ENCODE peak calls at places on chromosome 19, in five cellular contexts. One of them, this sample, is unnamed.

GRCh38 chr19:31144069-31144468 is 205.2 kb downstream of the TSHZ3 start:
- DNase-seq in lower leg skin: no peak
- DNase-seq in iris pigment epithelial cell: no peak
- DNase-seq in RWPE1: no peak
- DNase-seq in activated CD8-positive, alpha-beta memory T cell treated with anti-CD3 and anti-CD28 coated beads for 1 hour: no peak
- DNase-seq in this sample: no peak

GRCh38 chr19:36707134-36707533 is 19.7 kb downstream of the ZNF567 start:
- DNase-seq in iris pigment epithelial cell: no peak
- DNase-seq in RWPE1: no peak
- DNase-seq in lower leg skin: no peak
- DNase-seq in activated CD8-positive, alpha-beta memory T cell treated with anti-CD3 and anti-CD28 coated beads for 1 hour: no peak
- DNase-seq in this sample: no peak

GRCh38 chr19:42024622-42025111 is 30.6 kb upstream of the ATP1A3 start:
- DNase-seq in RWPE1: no peak
- DNase-seq in activated CD8-positive, alpha-beta memory T cell treated with anti-CD3 and anti-CD28 coated beads for 1 hour: no peak
- DNase-seq in iris pigment epithelial cell: no peak
- DNase-seq in lower leg skin: peak; percentile 25
- DNase-seq in this sample: no peak

GRCh38 chr19:4369888-4370260 is 26.5 kb downstream of the MPND start:
- DNase-seq in activated CD8-positive, alpha-beta memory T cell treated with anti-CD3 and anti-CD28 coated beads for 1 hour: peak; percentile 57
- DNase-seq in RWPE1: peak; percentile 43
- DNase-seq in lower leg skin: no peak
- DNase-seq in iris pigment epithelial cell: no peak
- DNase-seq in this sample: peak; percentile 48

GRCh38 chr19:1027020-1027952 is 878 bp downstream of the CNN2 start:
- DNase-seq in lower leg skin: no peak
- DNase-seq in iris pigment epithelial cell: peak; percentile 28
- DNase-seq in activated CD8-positive, alpha-beta memory T cell treated with anti-CD3 and anti-CD28 coated beads for 1 hour: no peak
- DNase-seq in RWPE1: no peak
- DNase-seq in this sample: peak; percentile 71

GRCh38 chr19:18046066-18046718 is 38.2 kb downstream of the ARRDC2 start:
- DNase-seq in RWPE1: peak; percentile 58
- DNase-seq in iris pigment epithelial cell: peak; percentile 74
- DNase-seq in activated CD8-positive, alpha-beta memory T cell treated with anti-CD3 and anti-CD28 coated beads for 1 hour: no peak
- DNase-seq in lower leg skin: no peak
- DNase-seq in this sample: peak; percentile 60

GRCh38 chr19:48513289-48514122 is 1.9 kb upstream of the LMTK3 start:
- DNase-seq in lower leg skin: peak; percentile 38
- DNase-seq in iris pigment epithelial cell: peak; percentile 74
- DNase-seq in RWPE1: peak; percentile 67
- DNase-seq in activated CD8-positive, alpha-beta memory T cell treated with anti-CD3 and anti-CD28 coated beads for 1 hour: peak; percentile 51
- DNase-seq in this sample: peak; percentile 84

GRCh38 chr19:53659292-53659691 is 27.5 kb downstream of the DPRX start:
- DNase-seq in iris pigment epithelial cell: peak; percentile 63
- DNase-seq in activated CD8-positive, alpha-beta memory T cell treated with anti-CD3 and anti-CD28 coated beads for 1 hour: no peak
- DNase-seq in lower leg skin: peak; percentile 16
- DNase-seq in RWPE1: peak; percentile 11
- DNase-seq in this sample: peak; percentile 39

GRCh38 chr19:11963566-11964355 is 1.1 kb upstream of the ZNF763 start:
- DNase-seq in RWPE1: peak; percentile 35
- DNase-seq in lower leg skin: peak; percentile 67
- DNase-seq in iris pigment epithelial cell: peak; percentile 61
- DNase-seq in activated CD8-positive, alpha-beta memory T cell treated with anti-CD3 and anti-CD28 coated beads for 1 hour: peak; percentile 57
- DNase-seq in this sample: peak; percentile 86

GRCh38 chr19:13286195-13286985 is 136.2 kb downstream of the IER2 start:
- DNase-seq in RWPE1: no peak
- DNase-seq in lower leg skin: no peak
- DNase-seq in activated CD8-positive, alpha-beta memory T cell treated with anti-CD3 and anti-CD28 coated beads for 1 hour: no peak
- DNase-seq in iris pigment epithelial cell: no peak
- DNase-seq in this sample: no peak

GRCh38 chr19:3586124-3586626 is 897 bp downstream of the GIPC3 start:
- DNase-seq in activated CD8-positive, alpha-beta memory T cell treated with anti-CD3 and anti-CD28 coated beads for 1 hour: peak; percentile 43
- DNase-seq in lower leg skin: no peak
- DNase-seq in iris pigment epithelial cell: no peak
- DNase-seq in RWPE1: no peak
- DNase-seq in this sample: peak; percentile 57

GRCh38 chr19:5086725-5087439 is 118.0 kb downstream of the KDM4B start:
- DNase-seq in lower leg skin: no peak
- DNase-seq in activated CD8-positive, alpha-beta memory T cell treated with anti-CD3 and anti-CD28 coated beads for 1 hour: no peak
- DNase-seq in iris pigment epithelial cell: no peak
- DNase-seq in RWPE1: peak; percentile 12
- DNase-seq in this sample: no peak

GRCh38 chr19:45920458-45920857 is 5.9 kb upstream of the NANOS2 start:
- DNase-seq in RWPE1: no peak
- DNase-seq in iris pigment epithelial cell: no peak
- DNase-seq in activated CD8-positive, alpha-beta memory T cell treated with anti-CD3 and anti-CD28 coated beads for 1 hour: no peak
- DNase-seq in lower leg skin: no peak
- DNase-seq in this sample: no peak

GRCh38 chr19:8240274-8241229 is 31.4 kb downstream of the CERS4 start:
- DNase-seq in activated CD8-positive, alpha-beta memory T cell treated with anti-CD3 and anti-CD28 coated beads for 1 hour: peak; percentile 32
- DNase-seq in iris pigment epithelial cell: peak; percentile 97
- DNase-seq in lower leg skin: peak; percentile 85
- DNase-seq in RWPE1: peak; percentile 95
- DNase-seq in this sample: no peak

GRCh38 chr19:33471111-33471996 is 50.2 kb downstream of the PEPD start:
- DNase-seq in activated CD8-positive, alpha-beta memory T cell treated with anti-CD3 and anti-CD28 coated beads for 1 hour: no peak
- DNase-seq in lower leg skin: no peak
- DNase-seq in iris pigment epithelial cell: no peak
- DNase-seq in RWPE1: no peak
- DNase-seq in this sample: no peak

GRCh38 chr19:10353793-10354391 is 14.5 kb upstream of the ICAM3 start:
- DNase-seq in iris pigment epithelial cell: peak; percentile 37
- DNase-seq in activated CD8-positive, alpha-beta memory T cell treated with anti-CD3 and anti-CD28 coated beads for 1 hour: no peak
- DNase-seq in RWPE1: peak; percentile 45
- DNase-seq in lower leg skin: no peak
- DNase-seq in this sample: peak; percentile 69

GRCh38 chr19:41871573-41872383 is 5.3 kb upstream of the CD79A start:
- DNase-seq in activated CD8-positive, alpha-beta memory T cell treated with anti-CD3 and anti-CD28 coated beads for 1 hour: no peak
- DNase-seq in lower leg skin: no peak
- DNase-seq in iris pigment epithelial cell: no peak
- DNase-seq in RWPE1: no peak
- DNase-seq in this sample: no peak

GRCh38 chr19:12000152-12000981 is 35.1 kb downstream of the ZNF433 start:
- DNase-seq in activated CD8-positive, alpha-beta memory T cell treated with anti-CD3 and anti-CD28 coated beads for 1 hour: no peak
- DNase-seq in RWPE1: no peak
- DNase-seq in iris pigment epithelial cell: peak; percentile 28
- DNase-seq in lower leg skin: no peak
- DNase-seq in this sample: no peak

GRCh38 chr19:7515091-7515470 is 822 bp upstream of the ZNF358 start:
- DNase-seq in iris pigment epithelial cell: peak; percentile 47
- DNase-seq in lower leg skin: no peak
- DNase-seq in activated CD8-positive, alpha-beta memory T cell treated with anti-CD3 and anti-CD28 coated beads for 1 hour: no peak
- DNase-seq in RWPE1: no peak
- DNase-seq in this sample: no peak

GRCh38 chr19:8323781-8324185 is 2.5 kb downstream of the RPS28 start:
- DNase-seq in lower leg skin: no peak
- DNase-seq in activated CD8-positive, alpha-beta memory T cell treated with anti-CD3 and anti-CD28 coated beads for 1 hour: no peak
- DNase-seq in RWPE1: no peak
- DNase-seq in iris pigment epithelial cell: no peak
- DNase-seq in this sample: no peak

This sample was measured in A673.